ENCODE peak calls at places on chromosomes 2 and 18, in seven cellular contexts. P, Z, R, J, T, H and Y are unnamed samples.

GRCh38 chr2:32947076-32947483 is 327 bp downstream of the LTBP1 start:
- DNase-seq in P (no peak), Z (no peak), R (no peak), J (peak; percentile 80), T (peak; percentile 24), H (no peak), Y (no peak)

GRCh38 chr2:239394978-239395377 is 5.8 kb downstream of the HDAC4 start:
- DNase-seq in P (no peak), Z (no peak), R (no peak), J (peak; percentile 35), T (no peak), H (no peak), Y (no peak)

GRCh38 chr2:86194751-86195054 is 559 bp downstream of the IMMT start:
- DNase-seq in P (no peak), Z (no peak), R (no peak), J (no peak), T (no peak), H (no peak), Y (no peak)

GRCh38 chr2:128276878-128277675 is 41.6 kb downstream of the HS6ST1 start:
- DNase-seq in P (no peak), Z (no peak), R (no peak), J (peak; percentile 58), T (peak; percentile 4), H (no peak), Y (no peak)

GRCh38 chr2:3535794-3536681 is 16.7 kb upstream of the ADI1 start:
- DNase-seq in P (no peak), Z (peak; percentile 39), R (peak; percentile 85), J (peak; percentile 86), T (peak; percentile 84), H (peak; percentile 37), Y (peak; percentile 65)

GRCh38 chr2:189580267-189580661 is 322 bp downstream of the SLC40A1 start:
- DNase-seq in P (no peak), Z (no peak), R (peak; percentile 35), J (peak; percentile 85), T (peak; percentile 45), H (peak; percentile 65), Y (peak; percentile 31)

GRCh38 chr2:959453-959852 is 8.8 kb downstream of the SNTG2 start:
- DNase-seq in P (no peak), Z (no peak), R (no peak), J (no peak), T (no peak), H (no peak), Y (no peak)

GRCh38 chr2:233844064-233844807 is 10.1 kb downstream of the HJURP start:
- DNase-seq in P (no peak), Z (no peak), R (no peak), J (peak; percentile 22), T (no peak), H (no peak), Y (no peak)

GRCh38 chr2:220270506-220271070 is 643.2 kb downstream of the SLC4A3 start:
- DNase-seq in P (no peak), Z (no peak), R (no peak), J (no peak), T (no peak), H (no peak), Y (no peak)

GRCh38 chr2:236768393-236769140 is 198.9 kb downstream of the ACKR3 start:
- DNase-seq in P (no peak), Z (peak; percentile 56), R (no peak), J (no peak), T (no peak), H (no peak), Y (no peak)

GRCh38 chr18:76259012-76259568 is 236.0 kb downstream of the ZNF516 start:
- DNase-seq in P (no peak), Z (no peak), R (no peak), J (no peak), T (no peak), H (no peak), Y (no peak)

GRCh38 chr2:40668435-40668834 is 216.5 kb upstream of the SLC8A1 start:
- DNase-seq in P (no peak), Z (no peak), R (no peak), J (no peak), T (no peak), H (no peak), Y (no peak)

GRCh38 chr2:42777883-42778805 is 14.2 kb upstream of the OXER1 start:
- DNase-seq in P (no peak), Z (no peak), R (no peak), J (no peak), T (no peak), H (no peak), Y (no peak)

GRCh38 chr2:190717764-190718651 is 69.1 kb downstream of the NAB1 start:
- DNase-seq in P (no peak), Z (peak; percentile 69), R (no peak), J (no peak), T (no peak), H (no peak), Y (no peak)

GRCh38 chr2:103448416-103448815 is 686.6 kb downstream of the TMEM182 start:
- DNase-seq in P (no peak), Z (no peak), R (no peak), J (no peak), T (no peak), H (no peak), Y (no peak)

GRCh38 chr2:21422050-21422449 is 298.3 kb downstream of the TDRD15 start:
- DNase-seq in P (peak; percentile 2), Z (no peak), R (peak; percentile 51), J (no peak), T (no peak), H (peak; percentile 45), Y (peak; percentile 15)

GRCh38 chr18:23684515-23685197 is 4.6 kb upstream of the LAMA3 start:
- DNase-seq in P (no peak), Z (no peak), R (no peak), J (no peak), T (no peak), H (no peak), Y (no peak)

DNA sequence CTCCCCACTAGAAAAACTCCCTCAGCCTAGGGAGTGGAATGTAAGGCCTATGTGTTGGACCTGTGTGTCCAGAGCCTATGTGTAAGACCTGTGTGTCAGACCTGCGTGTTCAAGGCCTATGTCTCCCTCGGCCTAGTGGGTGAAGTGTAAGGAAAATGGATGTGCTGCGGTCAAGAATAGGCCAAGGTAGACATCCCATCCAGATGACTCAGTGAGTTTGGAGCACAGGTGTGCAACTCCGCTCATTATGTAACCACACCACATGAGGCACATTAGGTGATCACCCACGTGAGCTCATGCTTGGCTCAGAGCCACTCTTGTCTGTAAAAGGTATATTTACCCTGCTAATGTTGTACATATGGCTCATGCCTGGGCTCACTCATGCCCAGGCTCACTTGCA is 565.3 kb upstream of the CRIM1 start:
- DNase-seq in P (no peak), Z (no peak), R (no peak), J (no peak), T (no peak), H (no peak), Y (no peak)
- H3K27ac ChIP-seq in P (no peak overlapping the region), Z (no peak overlapping the region), R (no peak overlapping the region), J (no peak overlapping the region), T (no peak overlapping the region), H (no peak overlapping the region), Y (no peak overlapping the region)

GRCh38 chr2:85002534-85002933 is 31.6 kb downstream of the KCMF1 start:
- DNase-seq in P (no peak), Z (no peak), R (no peak), J (no peak), T (no peak), H (no peak), Y (no peak)

GRCh38 chr2:84996909-84997308 is 25.9 kb downstream of the KCMF1 start:
- DNase-seq in P (no peak), Z (no peak), R (no peak), J (no peak), T (no peak), H (no peak), Y (no peak)

GRCh38 chr2:84999467-85000064 is 28.6 kb downstream of the KCMF1 start:
- DNase-seq in P (no peak), Z (no peak), R (no peak), J (no peak), T (no peak), H (no peak), Y (no peak)

GRCh38 chr2:84995826-84996225 is 24.9 kb downstream of the KCMF1 start:
- DNase-seq in P (no peak), Z (no peak), R (no peak), J (no peak), T (no peak), H (no peak), Y (no peak)

DNA sequence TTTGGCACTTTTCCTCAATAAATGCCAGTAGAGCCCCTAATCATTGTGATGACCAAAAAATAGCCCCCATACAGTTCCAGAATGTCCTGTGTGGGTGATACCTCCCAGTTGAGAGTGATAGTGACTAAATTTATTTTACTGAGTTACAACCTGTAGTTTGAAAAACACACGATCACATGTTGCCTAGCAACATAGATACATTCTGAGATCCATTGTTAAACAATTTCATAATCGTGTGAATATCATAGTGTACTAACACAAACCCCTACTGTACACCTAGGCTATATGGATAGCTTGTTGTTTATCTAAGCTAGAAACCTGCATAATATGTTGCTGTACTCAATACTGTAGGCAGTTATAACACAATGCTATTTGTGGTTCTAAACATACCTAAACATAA is 30.6 kb downstream of the KCMF1 start:
- DNase-seq in P (no peak), Z (no peak), R (no peak), J (no peak), T (no peak), H (no peak), Y (no peak)
- H3K27ac ChIP-seq in P (no peak overlapping the region), Z (no peak overlapping the region), R (no peak overlapping the region), J (no peak overlapping the region), T (no peak overlapping the region), H (peak overlapping the region; percentile 10), Y (peak overlapping the region; percentile 39)

DNA sequence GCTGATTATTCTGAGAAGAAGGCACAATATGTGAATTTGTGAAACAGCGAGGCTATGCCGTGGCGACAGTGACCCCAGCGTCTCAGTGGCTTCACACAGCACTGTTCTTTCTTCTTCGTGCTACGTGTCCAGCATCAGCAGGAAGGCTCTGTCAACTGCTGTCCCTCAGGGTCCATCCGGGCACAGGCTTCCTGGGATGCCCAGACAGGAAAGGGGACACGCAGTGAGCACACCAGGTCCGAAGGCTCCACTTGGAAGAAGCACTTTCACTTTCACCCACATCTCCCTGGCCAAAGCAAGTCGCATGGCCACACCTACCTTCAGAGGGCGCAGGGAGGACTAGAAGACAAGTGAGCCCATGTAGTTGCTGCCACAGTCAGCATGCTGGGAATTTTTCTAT is 47.3 kb downstream of the PTGR3 start:
- DNase-seq in P (no peak), Z (peak; percentile 10), R (no peak), J (no peak), T (no peak), H (no peak), Y (peak; percentile 28)
- H3K27ac ChIP-seq in P (no peak overlapping the region), Z (no peak overlapping the region), R (no peak overlapping the region), J (no peak overlapping the region), T (no peak overlapping the region), H (no peak overlapping the region), Y (peak overlapping the region; percentile 54)

GRCh38 chr18:8706545-8706980 is 1.2 kb downstream of the MTCL1 start:
- DNase-seq in P (no peak), Z (no peak), R (no peak), J (peak; percentile 83), T (no peak), H (no peak), Y (no peak)

GRCh38 chr18:8706981-8707940 is 1.9 kb downstream of the MTCL1 start:
- DNase-seq in P (no peak), Z (peak; percentile 70), R (peak; percentile 78), J (peak; percentile 80), T (peak; percentile 39), H (peak; percentile 67), Y (no peak)

GRCh38 chr18:8709248-8710059 is 4.1 kb downstream of the MTCL1 start:
- DNase-seq in P (no peak), Z (no peak), R (no peak), J (no peak), T (no peak), H (no peak), Y (no peak)

GRCh38 chr18:8708670-8709069 is 3.3 kb downstream of the MTCL1 start:
- DNase-seq in P (no peak), Z (no peak), R (no peak), J (no peak), T (no peak), H (no peak), Y (no peak)

GRCh38 chr18:8707946-8708345 is 2.6 kb downstream of the MTCL1 start:
- DNase-seq in P (no peak), Z (no peak), R (no peak), J (no peak), T (no peak), H (no peak), Y (no peak)
- H3K27ac ChIP-seq in P (no peak overlapping the region), Z (no peak overlapping the region), R (no peak overlapping the region), J (no peak overlapping the region), T (no peak overlapping the region), H (peak overlapping the region; percentile 17), Y (no peak overlapping the region)